ENCODE peak calls at places on chromosomes 12 and 14, in seven cellular contexts. S is HepG2, O is HCT116, B is K562, J is NB4, V is A549, T is GM12878. F is an unnamed sample.

GRCh38 chr12:41108032-41108431 is 80.1 kb upstream of the PDZRN4 start:
- DNase-seq in S (no peak), O (no peak), B (no peak), J (no peak), V (no peak), T (no peak), F (no peak)

GRCh38 chr12:3326156-3326849 is 164.7 kb upstream of the PRMT8 start:
- DNase-seq in S (no peak), O (no peak), B (no peak), J (no peak), V (no peak), T (no peak), F (no peak)

GRCh38 chr12:52713960-52714886 is 10.9 kb upstream of the KRT77 start:
- DNase-seq in S (no peak), O (no peak), B (no peak), J (no peak), V (peak), T (no peak), F (peak)

GRCh38 chr14:61385002-61385685 is 63.8 kb downstream of the PRKCH start:
- DNase-seq in S (no peak), O (no peak), B (no peak), J (no peak), V (no peak), T (no peak), F (no peak)

GRCh38 chr12:27382126-27382795 is 49.6 kb downstream of the BMAL2 start:
- DNase-seq in S (no peak), O (no peak), B (no peak), J (no peak), V (no peak), T (no peak), F (no peak)

GRCh38 chr12:14213542-14213941 is 151.9 kb upstream of the ATF7IP start:
- DNase-seq in S (no peak), O (peak), B (no peak), J (no peak), V (no peak), T (no peak), F (no peak)

GRCh38 chr12:27277846-27278260 is 33.8 kb downstream of the STK38L start:
- DNase-seq in S (peak), O (peak), B (no peak), J (no peak), V (no peak), T (peak), F (no peak)

GRCh38 chr14:76836029-76836630 is 9.9 kb downstream of the LRRC74A start:
- DNase-seq in S (no peak), O (no peak), B (no peak), J (no peak), V (no peak), T (no peak), F (no peak)

GRCh38 chr12:89213139-89213538 is 139.2 kb downstream of the DUSP6 start:
- DNase-seq in S (no peak), O (no peak), B (no peak), J (no peak), V (no peak), T (no peak), F (no peak)

GRCh38 chr12:113826805-113827204 is 139.3 kb downstream of the RBM19 start:
- DNase-seq in S (no peak), O (no peak), B (no peak), J (no peak), V (peak), T (no peak), F (no peak)

GRCh38 chr12:9118161-9118560 is 2.4 kb upstream of the A2M start:
- DNase-seq in S (no peak), O (no peak), B (no peak), J (peak), V (no peak), T (peak), F (no peak)

GRCh38 chr14:75340921-75341320 is 62.3 kb downstream of the FOS start:
- DNase-seq in S (no peak), O (no peak), B (no peak), J (peak), V (no peak), T (no peak), F (no peak)

GRCh38 chr14:69260246-69260978 is 454 bp downstream of the GALNT16 start:
- DNase-seq in S (no peak), O (no peak), B (no peak), J (no peak), V (no peak), T (no peak), F (peak)
- TF ChIP-seq MAX in S (no peak), O (no peak), B (no peak), J (no peak), V (peak), T (no peak), F (no peak)

GRCh38 chr12:48198985-48199384 is 4.1 kb downstream of the OR10AD1 start:
- DNase-seq in S (no peak), O (no peak), B (no peak), J (no peak), V (no peak), T (no peak), F (no peak)

GRCh38 chr12:48201091-48201490 is 2.0 kb downstream of the OR10AD1 start:
- DNase-seq in S (no peak), O (no peak), B (no peak), J (no peak), V (no peak), T (no peak), F (no peak)

GRCh38 chr12:48198619-48198973 is 4.5 kb downstream of the OR10AD1 start:
- DNase-seq in S (no peak), O (no peak), B (peak), J (no peak), V (no peak), T (no peak), F (peak)

GRCh38 chr12:48197967-48198618 is 5.0 kb downstream of the OR10AD1 start:
- DNase-seq in S (no peak), O (peak), B (peak), J (peak), V (peak), T (peak), F (peak)

DNA sequence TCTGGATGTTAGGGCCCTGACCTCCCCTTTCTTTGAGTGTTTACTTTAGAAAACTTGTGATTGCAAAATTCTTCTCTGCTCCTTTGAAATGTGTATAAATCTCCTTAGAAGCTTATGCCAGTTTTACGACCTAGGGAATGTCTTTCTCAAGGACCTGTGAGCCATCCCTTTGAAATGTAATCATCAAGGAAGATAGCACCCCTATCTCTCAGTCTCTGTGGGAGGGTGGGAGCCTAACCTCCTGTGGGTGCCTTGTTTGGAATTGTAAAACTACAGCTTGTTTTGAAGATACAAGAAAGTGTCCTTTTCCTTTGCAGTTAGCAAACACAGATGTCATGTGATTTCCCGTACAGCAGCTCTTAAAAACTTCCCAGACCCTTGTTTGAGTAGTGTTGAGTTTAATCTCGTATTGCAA is 3.3 kb downstream of the OR10AD1 start:
- DNase-seq in S (no peak), O (no peak), B (no peak), J (no peak), V (no peak), T (no peak), F (no peak)
- H3K4me3 ChIP-seq in S (no peak), O (no peak), B (peak), J (peak), V (no peak), T (peak), F (no peak)

DNA sequence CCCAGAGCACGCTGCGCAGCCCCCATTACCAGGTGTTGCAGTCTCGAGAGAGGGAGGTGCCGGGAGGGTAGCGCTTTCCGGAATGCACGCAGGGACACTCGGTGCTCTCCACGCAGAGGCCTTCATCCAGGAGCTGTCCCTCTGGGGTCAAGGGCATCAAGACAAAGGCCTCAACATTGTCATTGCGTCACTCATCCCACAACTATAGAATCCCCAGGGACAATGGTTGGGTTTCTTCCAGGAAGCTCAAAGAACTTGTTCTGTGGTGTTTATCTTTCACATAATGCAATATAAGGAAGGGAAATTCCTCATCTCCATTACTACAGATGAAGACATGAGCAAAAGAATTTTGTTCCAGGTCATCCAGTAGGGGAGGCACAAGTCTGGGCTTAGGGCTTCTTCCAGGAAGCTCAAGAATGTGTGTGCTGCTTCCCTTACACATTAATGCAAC is 52.1 kb downstream of the VWF start:
- DNase-seq in S (peak), O (no peak), B (no peak), J (peak), V (no peak), T (no peak), F (no peak)
- TF ChIP-seq CTCF in S (no peak), O (no peak), B (no peak), J (no peak), V (no peak), T (no peak), F (peak)

DNA sequence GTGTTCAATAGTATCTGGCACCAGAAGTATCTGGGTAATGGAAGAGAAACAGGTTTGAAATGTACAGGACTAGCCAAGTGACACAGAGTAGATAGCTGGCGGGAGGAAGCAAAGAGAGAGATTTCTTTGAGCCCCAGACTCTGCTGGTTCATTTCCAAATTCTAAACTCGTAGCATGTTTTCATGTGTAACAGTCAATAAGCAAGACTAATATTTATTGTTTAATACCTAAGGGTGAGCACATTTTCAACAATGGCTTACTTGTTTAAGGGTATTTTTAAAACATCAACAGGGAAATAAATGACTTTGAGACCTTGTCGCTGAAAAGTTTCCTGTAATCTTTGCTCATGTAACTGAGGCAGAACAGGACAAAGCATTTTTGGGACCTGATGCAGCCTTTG is 11.8 kb upstream of the CCDC88C start:
- DNase-seq in S (no peak), O (no peak), B (no peak), J (no peak), V (no peak), T (no peak), F (no peak)
- TF ChIP-seq MAX in S (no peak), O (no peak), B (no peak), J (no peak), V (no peak), T (no peak), F (no peak)

GRCh38 chr12:51077930-51078329 is 5.5 kb downstream of the CSRNP2 start:
- DNase-seq in S (no peak), O (no peak), B (no peak), J (no peak), V (no peak), T (no peak), F (peak)

GRCh38 chr12:51082561-51083139 is 746 bp downstream of the CSRNP2 start:
- DNase-seq in S (peak), O (no peak), B (no peak), J (peak), V (peak), T (no peak), F (no peak)

GRCh38 chr12:51076235-51076930 is 7.0 kb downstream of the CSRNP2 start:
- DNase-seq in S (no peak), O (no peak), B (no peak), J (no peak), V (no peak), T (no peak), F (no peak)

GRCh38 chr12:51083140-51083833 is at the start of gene CSRNP2:
- DNase-seq in S (peak), O (peak), B (peak), J (peak), V (peak), T (peak), F (peak)

DNA sequence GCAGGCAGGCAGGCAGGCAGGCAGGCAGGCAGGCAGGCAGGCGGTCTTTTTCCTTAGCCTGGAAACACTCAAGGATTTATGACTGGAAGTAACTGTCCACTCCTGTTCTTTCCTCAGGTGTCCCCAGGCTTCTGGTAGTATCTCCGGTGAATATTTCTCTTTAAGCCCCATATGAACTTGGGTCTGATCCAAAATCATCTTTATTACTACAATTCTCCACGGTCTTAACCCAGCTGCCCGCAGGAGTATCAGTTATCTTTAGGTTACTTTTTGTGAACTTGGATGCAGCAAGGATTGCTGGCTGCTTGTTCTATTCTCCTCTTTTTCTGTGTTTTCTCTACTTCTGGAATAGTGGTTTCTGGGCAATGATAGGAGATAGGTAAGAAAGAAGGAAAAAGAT is 3.3 kb downstream of the CSRNP2 start:
- DNase-seq in S (no peak), O (no peak), B (no peak), J (no peak), V (no peak), T (no peak), F (no peak)
- H3K4me3 ChIP-seq in S (no peak), O (no peak), B (no peak), J (no peak), V (no peak), T (no peak), F (no peak)

GRCh38 chr14:104824353-104824997 is 23.6 kb downstream of the ZBTB42 start:
- DNase-seq in S (no peak), O (no peak), B (no peak), J (no peak), V (no peak), T (no peak), F (no peak)

GRCh38 chr14:104826197-104826857 is 25.4 kb downstream of the ZBTB42 start:
- DNase-seq in S (peak), O (peak), B (peak), J (peak), V (peak), T (no peak), F (peak)

GRCh38 chr14:104830781-104831180 is 29.9 kb downstream of the ZBTB42 start:
- DNase-seq in S (no peak), O (no peak), B (no peak), J (no peak), V (no peak), T (no peak), F (no peak)

GRCh38 chr14:104826858-104827172 is 25.9 kb downstream of the ZBTB42 start:
- DNase-seq in S (no peak), O (no peak), B (no peak), J (no peak), V (no peak), T (no peak), F (no peak)

DNA sequence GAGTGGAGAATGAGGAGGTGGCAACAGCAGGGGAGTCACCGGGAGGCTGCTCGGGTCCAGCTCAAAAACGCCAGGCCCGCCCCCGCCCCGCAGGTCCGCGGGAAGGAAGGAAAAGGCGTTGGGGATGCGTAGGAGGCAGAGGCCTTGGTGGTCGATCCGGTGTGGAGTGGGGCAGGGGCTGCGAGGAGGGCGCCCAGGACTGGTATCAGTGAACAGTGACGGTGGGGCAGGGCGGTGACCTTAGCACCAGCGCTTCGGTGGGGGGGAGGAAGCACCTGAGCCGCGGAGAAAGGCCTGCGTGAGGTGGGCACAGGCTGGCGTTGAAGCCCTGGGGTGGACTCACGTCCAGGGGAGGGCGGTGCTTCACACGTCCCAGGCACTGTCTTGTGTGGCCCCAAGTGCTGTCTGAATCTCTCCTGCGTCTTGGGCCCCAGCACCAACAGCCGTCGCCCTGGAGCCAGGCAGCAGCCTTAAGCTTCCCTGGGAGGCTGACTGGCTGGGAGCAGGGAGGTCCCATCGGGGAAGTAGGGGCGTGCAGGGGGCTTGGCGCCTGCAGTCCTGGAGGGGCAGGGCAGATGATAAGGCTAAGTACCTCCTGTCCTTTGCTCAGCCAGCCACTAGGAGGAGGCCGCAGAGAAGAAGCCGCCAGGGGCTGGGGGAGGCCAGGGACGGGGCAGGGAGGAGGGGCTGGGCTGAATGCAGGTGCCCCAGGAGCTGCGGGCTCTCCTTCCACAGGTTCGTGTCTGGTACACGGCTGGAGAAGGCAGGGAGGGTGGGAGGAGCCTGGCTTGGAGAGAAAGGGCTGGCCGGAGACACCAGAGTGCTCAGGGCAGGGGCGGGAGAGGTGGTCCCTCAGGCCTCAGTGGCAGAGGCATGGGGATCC is 26.5 kb downstream of the ZBTB42 start:
- DNase-seq in S (peak), O (peak), B (peak), J (peak), V (peak), T (no peak), F (peak)
- TF ChIP-seq CTCF in S (peak), O (peak), B (peak), J (peak), V (peak), T (peak), F (peak)

DNA sequence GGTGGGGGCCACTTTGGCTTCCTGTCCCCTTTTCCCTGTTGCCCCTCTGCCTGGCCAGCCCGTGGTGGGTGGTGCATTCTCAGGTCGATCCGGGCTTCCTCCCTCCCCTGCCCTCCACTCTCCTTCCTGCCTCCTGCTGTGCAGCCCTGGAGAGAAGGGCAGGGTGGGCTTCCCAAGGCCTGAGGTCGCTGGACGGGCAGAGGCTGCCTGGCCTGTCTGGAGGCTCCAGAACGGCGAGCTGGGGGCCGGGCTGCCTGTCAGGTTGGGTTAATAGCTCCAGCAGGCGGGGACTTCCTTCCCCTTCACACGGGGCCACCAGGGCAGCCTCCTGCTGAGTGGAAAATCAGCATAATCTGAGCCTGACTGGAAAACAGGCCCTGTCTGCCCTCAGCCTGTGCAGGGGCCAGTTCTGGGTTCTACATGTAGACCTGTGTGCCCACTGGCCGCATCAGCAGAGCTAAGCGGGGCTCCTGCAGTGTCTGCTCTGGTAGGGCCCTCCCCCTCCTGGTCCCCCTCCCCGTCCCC is 11.3 kb downstream of the KIF26A start:
- DNase-seq in S (no peak), O (no peak), B (no peak), J (peak), V (no peak), T (no peak), F (peak)
- TF ChIP-seq MAX in S (no peak), O (no peak), B (no peak), J (no peak), V (no peak), T (no peak), F (no peak)